ENCODE peak calls at places on chromosome 14, in nine cellular contexts. Q is AG10803, P is mucosa of descending colon, H is coronary artery, Y is progenitor cell of endocrine pancreas, I is MCF 10A, M is lower lobe of right lung, K is fibroblast of the aortic adventitia, N is dorsolateral prefrontal cortex. W is an unnamed sample.

GRCh38 chr14:30988509-30988908 is 36.9 kb upstream of the AP4S1 start:
- DNase-seq in N (no peak), P (no peak), Y (no peak), I (no peak), K (peak), M (no peak), Q (peak), H (no peak), W (no peak)

GRCh38 chr14:106203438-106203837 is 677.1 kb downstream of the TMEM121 start:
- DNase-seq in Q (no peak), P (no peak), K (no peak), Y (no peak), I (no peak), N (no peak), H (no peak), M (no peak), W (no peak)

GRCh38 chr14:39218171-39218769 is 15.4 kb upstream of the MIA2 start:
- DNase-seq in H (no peak), Q (peak), K (peak), P (no peak), N (no peak), M (no peak), Y (no peak), I (peak), W (no peak)

GRCh38 chr14:22432348-22432976 is 156.6 kb downstream of the DAD1 start:
- DNase-seq in M (no peak), I (peak), K (peak), N (no peak), Y (no peak), H (no peak), P (no peak), Q (peak), W (no peak)

GRCh38 chr14:74140374-74140850 is 55.7 kb downstream of the LIN52 start:
- DNase-seq in H (no peak), Q (peak), K (peak), N (no peak), M (peak), I (no peak), P (peak), Y (no peak), W (no peak)

GRCh38 chr14:61698216-61698980 is 3.1 kb downstream of the HIF1A start:
- DNase-seq in Y (no peak), N (no peak), Q (no peak), M (no peak), I (no peak), H (no peak), K (peak), P (no peak), W (no peak)

GRCh38 chr14:76201162-76201561 is 49.4 kb downstream of the GPATCH2L start:
- DNase-seq in N (no peak), Q (peak), P (no peak), H (no peak), Y (no peak), I (peak), K (peak), M (no peak), W (no peak)

GRCh38 chr14:92408186-92408585 is 85.2 kb downstream of the SLC24A4 start:
- DNase-seq in I (peak), Q (peak), N (no peak), P (no peak), Y (no peak), M (no peak), K (peak), H (no peak), W (no peak)

GRCh38 chr14:31578266-31578665 is 17.1 kb downstream of the NUBPL start:
- DNase-seq in Y (no peak), P (no peak), I (no peak), N (no peak), K (no peak), M (no peak), H (no peak), Q (peak), W (no peak)

GRCh38 chr14:51014625-51015024 is 70.3 kb upstream of the PYGL start:
- DNase-seq in N (no peak), H (no peak), P (no peak), K (peak), M (no peak), Y (no peak), I (peak), Q (no peak), W (no peak)

GRCh38 chr14:101705733-101706508 is 55.6 kb upstream of the PPP2R5C start:
- DNase-seq in M (peak), K (peak), H (no peak), I (no peak), Q (peak), Y (no peak), N (no peak), P (peak), W (no peak)

GRCh38 chr14:81986005-81986404 is 452.4 kb upstream of the SEL1L start:
- DNase-seq in K (no peak), I (no peak), P (no peak), N (no peak), M (no peak), H (no peak), Y (no peak), Q (no peak), W (no peak)

GRCh38 chr14:93638790-93639189 is 149.5 kb downstream of the PRIMA1 start:
- DNase-seq in H (no peak), I (no peak), Q (no peak), N (no peak), P (no peak), M (no peak), Y (no peak), K (no peak), W (no peak)

GRCh38 chr14:50335389-50335788 is 23.3 kb downstream of the DMAC2L start:
- DNase-seq in Y (no peak), Q (peak), N (peak), H (no peak), M (no peak), I (no peak), K (peak), P (peak), W (peak)

GRCh38 chr14:68813318-68813838 is 20.5 kb upstream of the ZFP36L1 start:
- DNase-seq in K (no peak), H (peak), N (no peak), I (no peak), P (no peak), Q (no peak), Y (no peak), M (no peak), W (no peak)

GRCh38 chr14:20498622-20499021 is 6.7 kb upstream of the RNASE10 start:
- DNase-seq in Y (no peak), N (no peak), K (no peak), M (no peak), P (no peak), H (no peak), I (no peak), Q (no peak), W (no peak)

GRCh38 chr14:102819176-102819628 is 42.0 kb downstream of the TRAF3 start:
- DNase-seq in P (peak), Y (no peak), I (no peak), N (no peak), K (no peak), M (no peak), H (no peak), Q (peak), W (no peak)

GRCh38 chr14:72776701-72777255 is 117.1 kb downstream of the DPF3 start:
- DNase-seq in I (no peak), P (peak), Q (no peak), H (no peak), M (no peak), N (peak), Y (no peak), K (no peak), W (no peak)

GRCh38 chr14:102182901-102183619 is 43.4 kb downstream of the WDR20 start:
- DNase-seq in P (no peak), M (no peak), I (no peak), Q (peak), Y (no peak), H (no peak), K (peak), N (no peak), W (no peak)

GRCh38 chr14:55077155-55077554 is 25.7 kb downstream of the MAPK1IP1L start:
- DNase-seq in M (no peak), H (no peak), K (no peak), Y (no peak), P (no peak), Q (peak), N (no peak), I (peak), W (no peak)

GRCh38 chr14:23173796-23174195 is 9.7 kb downstream of the SLC7A8 start:
- DNase-seq in M (no peak), K (no peak), P (no peak), Q (no peak), I (no peak), N (no peak), H (no peak), Y (no peak), W (no peak)

GRCh38 chr14:37599527-37600368 is 4.3 kb downstream of the TTC6 start:
- DNase-seq in M (peak), P (peak), I (no peak), N (no peak), Y (no peak), H (no peak), Q (no peak), K (no peak), W (no peak)

GRCh38 chr14:94355191-94355794 is 32.2 kb upstream of the SERPINA6 start:
- DNase-seq in Y (no peak), H (peak), N (peak), P (peak), K (peak), Q (peak), M (peak), I (no peak), W (peak)

GRCh38 chr14:36716614-36717184 is 55.0 kb downstream of the PAX9 start:
- DNase-seq in Y (no peak), K (no peak), N (no peak), H (no peak), P (no peak), M (no peak), Q (no peak), I (no peak), W (no peak)

GRCh38 chr14:51682411-51682810 is 30.7 kb downstream of the FRMD6 start:
- DNase-seq in P (no peak), H (no peak), K (peak), N (no peak), Y (no peak), I (no peak), M (no peak), Q (peak), W (no peak)

GRCh38 chr14:69880051-69880487 is 853 bp downstream of the SMOC1 start:
- DNase-seq in N (no peak), P (no peak), Y (no peak), Q (no peak), K (no peak), M (no peak), H (peak), I (peak), W (no peak)

GRCh38 chr14:32252030-32252670 is 49.1 kb upstream of the RNU6-8 start:
- DNase-seq in Y (peak), K (peak), Q (peak), M (no peak), N (no peak), P (no peak), I (peak), H (no peak), W (peak)

GRCh38 chr14:37034410-37035285 is 137.8 kb downstream of the SLC25A21 start:
- DNase-seq in P (no peak), M (no peak), N (no peak), Q (peak), I (peak), Y (no peak), K (peak), H (no peak), W (no peak)

GRCh38 chr14:74595006-74595735 is 16.9 kb downstream of the LTBP2 start:
- DNase-seq in Q (peak), K (peak), P (peak), N (no peak), Y (no peak), M (no peak), H (no peak), I (no peak), W (no peak)

GRCh38 chr14:37587881-37588666 is 7.0 kb downstream of the FOXA1 start:
- DNase-seq in H (no peak), K (no peak), Y (peak), Q (no peak), P (peak), N (no peak), M (no peak), I (no peak), W (no peak)

GRCh38 chr14:30005114-30005698 is 77.6 kb upstream of the PRKD1 start:
- DNase-seq in M (no peak), P (no peak), N (no peak), I (peak), Y (no peak), K (peak), Q (peak), H (no peak), W (no peak)

GRCh38 chr14:38662781-38663180 is 406.9 kb upstream of the CLEC14A start:
- DNase-seq in H (no peak), I (no peak), P (no peak), K (no peak), Q (no peak), M (no peak), N (no peak), Y (no peak), W (no peak)

GRCh38 chr14:52563120-52563519 is 10.5 kb downstream of the GPR137C start:
- DNase-seq in I (peak), Q (peak), Y (no peak), H (no peak), P (no peak), M (no peak), K (peak), N (no peak), W (no peak)

GRCh38 chr14:91078095-91078737 is 17.8 kb upstream of the RPS6KA5 start:
- DNase-seq in P (no peak), Q (no peak), I (no peak), Y (no peak), N (no peak), H (no peak), K (no peak), M (no peak), W (no peak)

GRCh38 chr14:20757963-20758362 is 10.2 kb upstream of the EDDM3B start:
- DNase-seq in Y (no peak), N (no peak), H (no peak), I (no peak), M (peak), K (no peak), Q (no peak), P (no peak), W (no peak)

GRCh38 chr14:21846227-21846885 is 172.7 kb upstream of the OR4E1 start:
- DNase-seq in K (no peak), I (peak), H (no peak), Y (no peak), M (no peak), P (peak), N (peak), Q (no peak), W (peak)

DNA sequence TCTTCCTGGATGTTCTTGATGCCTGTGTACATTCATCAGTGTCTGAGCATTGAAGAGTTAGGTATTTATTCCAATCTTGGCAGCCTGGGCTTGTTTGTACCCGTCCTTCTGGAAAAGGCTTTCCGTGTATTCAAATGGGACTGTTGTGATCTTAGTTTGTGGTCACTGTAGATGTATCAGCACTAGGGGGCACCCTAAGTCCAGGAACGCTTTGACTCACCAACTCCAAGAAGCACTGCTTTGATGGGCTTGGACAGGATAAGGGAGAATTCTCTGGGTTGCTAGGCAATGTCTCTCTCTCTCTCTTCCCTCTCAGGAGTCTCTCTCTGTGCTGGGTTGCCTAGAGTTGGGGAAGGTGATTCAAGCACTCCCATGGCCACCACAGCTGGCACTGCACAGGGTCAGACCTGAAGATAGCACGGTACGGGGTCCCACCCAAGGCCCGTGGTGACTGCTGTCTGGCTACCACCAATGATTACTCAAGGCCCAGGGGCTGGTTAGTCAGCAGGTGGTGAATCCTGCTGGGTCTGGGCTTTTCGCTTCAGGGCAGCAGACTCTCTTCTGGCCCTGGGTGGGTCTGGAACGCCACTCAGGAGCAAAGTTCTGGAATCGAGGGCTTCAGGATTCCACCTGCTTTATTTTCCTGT is 211.1 kb upstream of the RGS6 start:
- DNase-seq in Q (peak), H (no peak), M (no peak), P (no peak), Y (no peak), N (no peak), K (peak), I (peak), W (peak)
- TF ChIP-seq CTCF in Q (peak), H (no peak), M (peak), P (no peak), Y (peak), N (peak), K (peak), I (peak), W (peak)

DNA sequence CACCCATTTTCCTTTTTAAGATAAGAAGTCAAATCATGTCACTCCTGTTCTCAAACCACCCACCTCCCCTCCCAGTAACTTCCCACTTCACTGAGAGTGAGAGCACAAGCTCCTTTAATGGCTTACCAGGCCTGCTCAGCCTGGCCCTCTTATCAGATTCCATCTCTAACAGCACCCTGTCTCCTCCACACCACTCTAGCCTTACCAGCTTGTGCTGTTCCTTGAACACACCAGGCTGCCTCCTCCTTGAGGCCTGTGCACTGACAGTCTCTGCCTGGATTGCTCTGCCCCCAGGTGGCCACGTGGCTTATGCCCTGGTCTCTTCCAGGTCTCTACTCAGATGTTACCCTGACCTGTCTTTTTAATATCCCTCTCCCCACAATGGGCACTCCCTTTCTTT is 40.1 kb upstream of the EVL start:
- DNase-seq in Q (peak), P (no peak), N (no peak), I (peak), M (peak), H (no peak), K (peak), Y (no peak), W (no peak)
- TF ChIP-seq CTCF in Q (peak), P (no peak), N (peak), I (peak), M (peak), H (no peak), K (peak), Y (peak), W (peak)

DNA sequence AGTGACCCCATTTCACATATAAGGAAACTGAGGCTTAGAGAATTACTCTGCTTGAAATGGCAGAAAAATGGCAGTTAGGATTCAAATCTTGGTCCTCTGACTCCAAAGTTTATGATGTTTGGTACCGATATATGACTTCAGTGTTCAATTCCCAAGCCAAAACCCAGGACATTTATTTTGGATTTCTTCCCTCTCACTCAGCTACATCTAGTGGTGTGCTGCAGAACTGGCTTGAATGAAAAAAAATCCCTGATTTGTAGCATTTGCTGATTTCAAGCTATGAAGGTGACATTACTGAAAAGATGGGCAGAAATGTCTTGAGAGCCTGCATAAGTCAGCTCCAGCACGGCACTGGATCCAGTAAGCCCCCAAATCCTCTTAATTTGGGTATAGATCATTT is 106.4 kb downstream of the EFCAB11 start:
- DNase-seq in Y (no peak), K (peak), Q (peak), H (no peak), P (no peak), I (no peak), N (no peak), M (no peak), W (no peak)
- TF ChIP-seq CTCF in Y (peak), K (peak), Q (peak), H (no peak), P (no peak), I (peak), N (peak), M (no peak), W (peak)

GRCh38 chr14:89013098-89013504 is 188.7 kb downstream of the TTC8 start:
- DNase-seq in K (peak), H (no peak), P (peak), I (peak), Y (no peak), Q (no peak), N (no peak), M (no peak), W (no peak)
- TF ChIP-seq CTCF in K (peak), H (no peak), P (peak), I (no peak), Y (peak), Q (peak), N (no peak), M (no peak), W (peak)

GRCh38 chr14:77547512-77547911 is 48.9 kb upstream of the ISM2 start:
- DNase-seq in I (no peak), Q (no peak), H (no peak), M (no peak), N (no peak), P (no peak), Y (no peak), K (no peak), W (no peak)
- TF ChIP-seq CTCF in I (peak), Q (no peak), H (no peak), M (no peak), N (no peak), P (no peak), Y (peak), K (peak), W (peak)

GRCh38 chr14:97306133-97306784 is 509.1 kb downstream of the VRK1 start:
- DNase-seq in N (no peak), Y (no peak), P (no peak), M (no peak), I (no peak), K (no peak), Q (no peak), H (no peak), W (no peak)

GRCh38 chr14:97298775-97299174 is 501.6 kb downstream of the VRK1 start:
- DNase-seq in K (no peak), Q (no peak), P (no peak), Y (no peak), N (no peak), I (no peak), H (no peak), M (no peak), W (no peak)

GRCh38 chr14:97299661-97300060 is 502.5 kb downstream of the VRK1 start:
- DNase-seq in I (peak), M (no peak), K (no peak), N (no peak), Y (no peak), Q (no peak), H (no peak), P (no peak), W (no peak)

GRCh38 chr14:97298331-97298730 is 501.1 kb downstream of the VRK1 start:
- DNase-seq in K (no peak), H (no peak), I (no peak), Y (no peak), P (no peak), N (no peak), Q (no peak), M (no peak), W (no peak)

GRCh38 chr14:97301931-97302559 is 504.9 kb downstream of the VRK1 start:
- DNase-seq in I (no peak), P (no peak), K (no peak), M (no peak), Y (no peak), Q (no peak), N (no peak), H (no peak), W (no peak)
- TF ChIP-seq CTCF in I (no peak), P (no peak), K (no peak), M (no peak), Y (no peak), Q (no peak), N (no peak), H (no peak), W (no peak)

GRCh38 chr14:104096751-104097700 is 11.5 kb downstream of the ASPG start:
- DNase-seq in N (peak), H (no peak), K (no peak), I (no peak), Q (no peak), M (peak), P (peak), Y (no peak), W (no peak)
- TF ChIP-seq CTCF in N (no peak), H (no peak), K (no peak), I (peak), Q (no peak), M (no peak), P (no peak), Y (peak), W (no peak)

DNA sequence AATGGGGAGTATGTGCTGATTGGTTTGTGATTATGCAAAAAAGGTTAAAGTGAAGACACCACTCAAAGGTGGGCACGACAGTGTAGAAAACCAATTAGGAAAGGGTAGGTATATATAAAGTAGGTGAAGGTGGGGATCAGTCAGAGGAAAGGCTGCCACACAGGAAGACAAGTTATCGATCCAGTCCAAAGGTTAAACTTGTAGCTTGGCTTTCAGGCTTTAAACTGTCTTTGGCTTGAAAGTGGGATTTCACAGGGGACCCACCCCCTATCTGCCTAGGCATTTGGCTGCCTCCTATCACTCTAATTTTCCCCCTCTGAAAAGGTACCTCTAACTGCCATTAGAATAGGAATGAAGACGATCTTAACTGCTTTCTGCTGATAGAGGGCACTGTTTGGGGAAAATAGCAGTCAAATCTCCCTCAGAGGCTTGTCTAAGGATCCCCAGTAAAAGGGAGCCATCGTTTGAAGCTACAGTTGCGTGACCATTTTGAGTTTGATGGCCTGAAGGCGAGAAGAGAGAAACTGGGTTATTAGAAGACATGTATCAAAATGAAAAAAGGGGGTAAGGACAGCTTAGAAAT is 250.2 kb downstream of the GPHN start:
- DNase-seq in P (no peak), M (no peak), I (no peak), K (no peak), N (no peak), Y (no peak), Q (no peak), H (no peak), W (no peak)
- TF ChIP-seq CTCF in P (no peak), M (no peak), I (no peak), K (no peak), N (no peak), Y (no peak), Q (no peak), H (no peak), W (no peak)